ENCODE peak calls at places on chromosome 20, in nine cellular contexts. One of them, this sample, is unnamed.

GRCh38 chr20:46979603-46980241 is 85.1 kb downstream of the EYA2 start:
- DNase-seq in suprapubic skin: no peak
- DNase-seq in GM23338: no peak
- DNase-seq in sigmoid colon: no peak
- DNase-seq in spleen: no peak
- DNase-seq in HCT116: no peak
- DNase-seq in transverse colon: no peak
- DNase-seq in Panc1: no peak
- DNase-seq in SK-N-SH: no peak
- DNase-seq in this sample: no peak

GRCh38 chr20:37295595-37295994 is 6.1 kb downstream of the MANBAL start:
- DNase-seq in suprapubic skin: no peak
- DNase-seq in GM23338: peak
- DNase-seq in sigmoid colon: no peak
- DNase-seq in spleen: no peak
- DNase-seq in HCT116: no peak
- DNase-seq in transverse colon: no peak
- DNase-seq in Panc1: no peak
- DNase-seq in SK-N-SH: no peak
- DNase-seq in this sample: peak

GRCh38 chr20:4601630-4602296 is 119.9 kb upstream of the PRND start:
- DNase-seq in suprapubic skin: no peak
- DNase-seq in GM23338: no peak
- DNase-seq in sigmoid colon: peak
- DNase-seq in spleen: no peak
- DNase-seq in HCT116: peak
- DNase-seq in transverse colon: peak
- DNase-seq in Panc1: no peak
- DNase-seq in SK-N-SH: peak
- DNase-seq in this sample: no peak

GRCh38 chr20:59495894-59496510 is 108.3 kb upstream of the PHACTR3 start:
- DNase-seq in suprapubic skin: no peak
- DNase-seq in GM23338: peak
- DNase-seq in sigmoid colon: peak
- DNase-seq in spleen: peak
- DNase-seq in HCT116: peak
- DNase-seq in transverse colon: peak
- DNase-seq in Panc1: no peak
- DNase-seq in SK-N-SH: peak
- DNase-seq in this sample: peak

GRCh38 chr20:59805786-59806577 is 127.5 kb downstream of the SYCP2 start:
- DNase-seq in suprapubic skin: no peak
- DNase-seq in GM23338: no peak
- DNase-seq in sigmoid colon: no peak
- DNase-seq in spleen: peak
- DNase-seq in HCT116: no peak
- DNase-seq in transverse colon: no peak
- DNase-seq in Panc1: no peak
- DNase-seq in SK-N-SH: peak
- DNase-seq in this sample: no peak

GRCh38 chr20:16984481-16984880 is 236.3 kb downstream of the OTOR start:
- DNase-seq in suprapubic skin: no peak
- DNase-seq in GM23338: no peak
- DNase-seq in sigmoid colon: no peak
- DNase-seq in spleen: no peak
- DNase-seq in HCT116: no peak
- DNase-seq in transverse colon: no peak
- DNase-seq in Panc1: no peak
- DNase-seq in SK-N-SH: no peak
- DNase-seq in this sample: no peak

GRCh38 chr20:34127787-34128186 is 15.7 kb upstream of the EIF2S2 start:
- DNase-seq in suprapubic skin: no peak
- DNase-seq in GM23338: no peak
- DNase-seq in sigmoid colon: no peak
- DNase-seq in spleen: no peak
- DNase-seq in HCT116: no peak
- DNase-seq in transverse colon: no peak
- DNase-seq in Panc1: no peak
- DNase-seq in SK-N-SH: no peak
- DNase-seq in this sample: no peak

GRCh38 chr20:49610701-49611538 is 43.0 kb upstream of the PTGIS start:
- DNase-seq in suprapubic skin: peak
- DNase-seq in GM23338: peak
- DNase-seq in sigmoid colon: peak
- DNase-seq in spleen: peak
- DNase-seq in HCT116: peak
- DNase-seq in transverse colon: peak
- DNase-seq in Panc1: peak
- DNase-seq in SK-N-SH: peak
- DNase-seq in this sample: peak

GRCh38 chr20:37939701-37940151 is 36.8 kb downstream of the VSTM2L start:
- DNase-seq in suprapubic skin: peak
- DNase-seq in GM23338: no peak
- DNase-seq in sigmoid colon: no peak
- DNase-seq in spleen: peak
- DNase-seq in HCT116: no peak
- DNase-seq in transverse colon: no peak
- DNase-seq in Panc1: no peak
- DNase-seq in SK-N-SH: no peak
- DNase-seq in this sample: no peak

GRCh38 chr20:64112691-64113443 is 5.5 kb upstream of the NPBWR2 start:
- DNase-seq in suprapubic skin: peak
- DNase-seq in GM23338: peak
- DNase-seq in sigmoid colon: peak
- DNase-seq in spleen: peak
- DNase-seq in HCT116: no peak
- DNase-seq in transverse colon: peak
- DNase-seq in Panc1: no peak
- DNase-seq in SK-N-SH: peak
- DNase-seq in this sample: no peak

GRCh38 chr20:18666803-18667460 is 79.1 kb downstream of the DTD1 start:
- DNase-seq in suprapubic skin: no peak
- DNase-seq in GM23338: peak
- DNase-seq in sigmoid colon: no peak
- DNase-seq in spleen: no peak
- DNase-seq in HCT116: no peak
- DNase-seq in transverse colon: no peak
- DNase-seq in Panc1: no peak
- DNase-seq in SK-N-SH: peak
- DNase-seq in this sample: no peak

GRCh38 chr20:58424218-58424617 is 35.2 kb downstream of the VAPB start:
- DNase-seq in suprapubic skin: no peak
- DNase-seq in GM23338: peak
- DNase-seq in sigmoid colon: no peak
- DNase-seq in spleen: no peak
- DNase-seq in HCT116: no peak
- DNase-seq in transverse colon: no peak
- DNase-seq in Panc1: no peak
- DNase-seq in SK-N-SH: no peak
- DNase-seq in this sample: no peak

GRCh38 chr20:19522080-19522801 is 235.8 kb upstream of the RIN2 start:
- DNase-seq in suprapubic skin: no peak
- DNase-seq in GM23338: no peak
- DNase-seq in sigmoid colon: no peak
- DNase-seq in spleen: no peak
- DNase-seq in HCT116: no peak
- DNase-seq in transverse colon: no peak
- DNase-seq in Panc1: no peak
- DNase-seq in SK-N-SH: no peak
- DNase-seq in this sample: no peak

GRCh38 chr20:9574182-9574581 is 59.8 kb downstream of the LAMP5 start:
- DNase-seq in suprapubic skin: no peak
- DNase-seq in GM23338: peak
- DNase-seq in sigmoid colon: no peak
- DNase-seq in spleen: no peak
- DNase-seq in HCT116: no peak
- DNase-seq in transverse colon: no peak
- DNase-seq in Panc1: no peak
- DNase-seq in SK-N-SH: no peak
- DNase-seq in this sample: no peak

GRCh38 chr20:21027569-21027968 is 78.6 kb downstream of the LINC00237 start:
- DNase-seq in suprapubic skin: no peak
- DNase-seq in GM23338: peak
- DNase-seq in sigmoid colon: no peak
- DNase-seq in spleen: no peak
- DNase-seq in HCT116: peak
- DNase-seq in transverse colon: no peak
- DNase-seq in Panc1: no peak
- DNase-seq in SK-N-SH: peak
- DNase-seq in this sample: no peak

GRCh38 chr20:37627060-37627766 is 66.6 kb upstream of the CTNNBL1 start:
- DNase-seq in suprapubic skin: no peak
- DNase-seq in GM23338: peak
- DNase-seq in sigmoid colon: no peak
- DNase-seq in spleen: no peak
- DNase-seq in HCT116: peak
- DNase-seq in transverse colon: no peak
- DNase-seq in Panc1: no peak
- DNase-seq in SK-N-SH: no peak
- DNase-seq in this sample: peak

GRCh38 chr20:13868331-13868730 is 83.5 kb downstream of the NDUFAF5 start:
- DNase-seq in suprapubic skin: no peak
- DNase-seq in GM23338: no peak
- DNase-seq in sigmoid colon: no peak
- DNase-seq in spleen: no peak
- DNase-seq in HCT116: no peak
- DNase-seq in transverse colon: no peak
- DNase-seq in Panc1: no peak
- DNase-seq in SK-N-SH: no peak
- DNase-seq in this sample: no peak

GRCh38 chr20:59258103-59258705 is 42.2 kb upstream of the EDN3 start:
- DNase-seq in suprapubic skin: no peak
- DNase-seq in GM23338: no peak
- DNase-seq in sigmoid colon: no peak
- DNase-seq in spleen: no peak
- DNase-seq in HCT116: no peak
- DNase-seq in transverse colon: no peak
- DNase-seq in Panc1: no peak
- DNase-seq in SK-N-SH: no peak
- DNase-seq in this sample: no peak

GRCh38 chr20:23290761-23291574 is 59.6 kb upstream of the NXT1 start:
- DNase-seq in suprapubic skin: no peak
- DNase-seq in GM23338: no peak
- DNase-seq in sigmoid colon: peak
- DNase-seq in spleen: peak
- DNase-seq in HCT116: no peak
- DNase-seq in transverse colon: no peak
- DNase-seq in Panc1: no peak
- DNase-seq in SK-N-SH: no peak
- DNase-seq in this sample: no peak

GRCh38 chr20:8255945-8256632 is 124.0 kb downstream of the PLCB1 start:
- DNase-seq in suprapubic skin: no peak
- DNase-seq in GM23338: no peak
- DNase-seq in sigmoid colon: no peak
- DNase-seq in spleen: no peak
- DNase-seq in HCT116: no peak
- DNase-seq in transverse colon: no peak
- DNase-seq in Panc1: no peak
- DNase-seq in SK-N-SH: no peak
- DNase-seq in this sample: no peak

GRCh38 chr20:8254911-8255582 is 123.0 kb downstream of the PLCB1 start:
- DNase-seq in suprapubic skin: no peak
- DNase-seq in GM23338: no peak
- DNase-seq in sigmoid colon: no peak
- DNase-seq in spleen: no peak
- DNase-seq in HCT116: no peak
- DNase-seq in transverse colon: no peak
- DNase-seq in Panc1: no peak
- DNase-seq in SK-N-SH: no peak
- DNase-seq in this sample: no peak

GRCh38 chr20:8265588-8265987 is 133.5 kb downstream of the PLCB1 start:
- DNase-seq in suprapubic skin: no peak
- DNase-seq in GM23338: no peak
- DNase-seq in sigmoid colon: no peak
- DNase-seq in spleen: no peak
- DNase-seq in HCT116: no peak
- DNase-seq in transverse colon: no peak
- DNase-seq in Panc1: no peak
- DNase-seq in SK-N-SH: no peak
- DNase-seq in this sample: no peak

DNA sequence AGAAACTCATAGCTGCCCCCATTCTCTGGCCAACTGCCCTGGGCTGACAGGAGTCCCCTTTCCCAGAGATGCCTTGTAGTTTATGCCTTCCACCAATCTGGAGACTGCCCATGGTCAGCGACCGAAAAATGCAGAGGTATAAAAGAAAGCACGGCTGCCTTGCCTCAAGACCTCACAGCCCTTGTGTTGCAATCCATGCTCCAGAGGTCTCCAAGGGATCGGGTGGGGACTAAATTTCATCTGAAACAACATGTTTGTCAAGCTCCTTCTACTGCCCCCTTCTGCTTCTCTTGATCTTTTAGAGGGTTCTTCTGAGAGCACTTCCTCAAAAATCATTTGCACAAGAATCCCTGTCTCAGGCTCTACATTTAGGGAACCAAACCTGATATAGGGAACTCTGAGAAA is 128.8 kb downstream of the PLCB1 start:
- DNase-seq in suprapubic skin: no peak
- DNase-seq in GM23338: peak
- DNase-seq in sigmoid colon: no peak
- DNase-seq in spleen: no peak
- DNase-seq in HCT116: no peak
- DNase-seq in transverse colon: no peak
- DNase-seq in Panc1: no peak
- DNase-seq in SK-N-SH: no peak
- DNase-seq in this sample: no peak
- TF ChIP-seq CTCF in suprapubic skin: no peak
- TF ChIP-seq CTCF in GM23338: no peak
- TF ChIP-seq CTCF in sigmoid colon: no peak
- TF ChIP-seq CTCF in spleen: no peak
- TF ChIP-seq CTCF in HCT116: no peak
- TF ChIP-seq CTCF in transverse colon: no peak
- TF ChIP-seq CTCF in Panc1: no peak
- TF ChIP-seq CTCF in SK-N-SH: no peak
- TF ChIP-seq CTCF in this sample: no peak

GRCh38 chr20:36063916-36064660 is 90.5 kb upstream of the EPB41L1 start:
- DNase-seq in suprapubic skin: no peak
- DNase-seq in GM23338: no peak
- DNase-seq in sigmoid colon: no peak
- DNase-seq in spleen: no peak
- DNase-seq in HCT116: no peak
- DNase-seq in transverse colon: no peak
- DNase-seq in Panc1: no peak
- DNase-seq in SK-N-SH: no peak
- DNase-seq in this sample: no peak
- TF ChIP-seq POLR2AphosphoS5 in suprapubic skin: no peak
- TF ChIP-seq POLR2AphosphoS5 in GM23338: no peak
- TF ChIP-seq POLR2AphosphoS5 in sigmoid colon: no peak
- TF ChIP-seq POLR2AphosphoS5 in spleen: no peak
- TF ChIP-seq POLR2AphosphoS5 in HCT116: no peak
- TF ChIP-seq POLR2AphosphoS5 in transverse colon: no peak
- TF ChIP-seq POLR2AphosphoS5 in Panc1: no peak
- TF ChIP-seq POLR2AphosphoS5 in SK-N-SH: no peak
- TF ChIP-seq POLR2AphosphoS5 in this sample: no peak

GRCh38 chr20:25532971-25533391 is 52.4 kb downstream of the NINL start:
- DNase-seq in suprapubic skin: no peak
- DNase-seq in GM23338: no peak
- DNase-seq in sigmoid colon: no peak
- DNase-seq in spleen: no peak
- DNase-seq in HCT116: no peak
- DNase-seq in transverse colon: no peak
- DNase-seq in Panc1: no peak
- DNase-seq in SK-N-SH: no peak
- DNase-seq in this sample: no peak
- H3K4me3 ChIP-seq in suprapubic skin: no peak
- H3K4me3 ChIP-seq in GM23338: no peak
- H3K4me3 ChIP-seq in sigmoid colon: peak
- H3K4me3 ChIP-seq in spleen: no peak
- H3K4me3 ChIP-seq in HCT116: no peak
- H3K4me3 ChIP-seq in transverse colon: no peak
- H3K4me3 ChIP-seq in Panc1: no peak
- H3K4me3 ChIP-seq in SK-N-SH: no peak
- H3K4me3 ChIP-seq in this sample: no peak

GRCh38 chr20:25552977-25553376 is 32.4 kb downstream of the NINL start:
- DNase-seq in suprapubic skin: no peak
- DNase-seq in GM23338: no peak
- DNase-seq in sigmoid colon: no peak
- DNase-seq in spleen: no peak
- DNase-seq in HCT116: no peak
- DNase-seq in transverse colon: no peak
- DNase-seq in Panc1: no peak
- DNase-seq in SK-N-SH: no peak
- DNase-seq in this sample: no peak
- TF ChIP-seq CTCF in suprapubic skin: no peak
- TF ChIP-seq CTCF in GM23338: no peak
- TF ChIP-seq CTCF in sigmoid colon: no peak
- TF ChIP-seq CTCF in spleen: no peak
- TF ChIP-seq CTCF in HCT116: no peak
- TF ChIP-seq CTCF in transverse colon: no peak
- TF ChIP-seq CTCF in Panc1: no peak
- TF ChIP-seq CTCF in SK-N-SH: no peak
- TF ChIP-seq CTCF in this sample: no peak

This sample was measured in prostate gland.